ENCODE peak calls at places on chromosomes 1 and 21, in seven cellular contexts. U, F, G, V, S, B and N are unnamed samples.

GRCh38 chr1:160103658-160104519 is 5.5 kb upstream of the IGSF8 start:
- DNase-seq in B (peak), V (no peak), F (no peak), S (no peak), G (no peak), U (no peak), N (no peak)

GRCh38 chr1:62727656-62728396 is 39.6 kb upstream of the DOCK7 start:
- DNase-seq in G (no peak), F (no peak), U (no peak), V (no peak), S (no peak), B (no peak), N (no peak)

GRCh38 chr1:199302554-199302953 is 663.7 kb downstream of the PTPRC start:
- DNase-seq in G (no peak), F (no peak), S (no peak), B (no peak), V (no peak), U (no peak), N (no peak)

GRCh38 chr1:228956864-228957263 is 221.6 kb downstream of the RHOU start:
- DNase-seq in S (no peak), B (no peak), G (no peak), V (no peak), U (no peak), F (no peak), N (no peak)

GRCh38 chr1:154714070-154714623 is 106.2 kb upstream of the ADAR start:
- DNase-seq in F (no peak), S (no peak), G (no peak), B (no peak), U (no peak), V (peak), N (no peak)

GRCh38 chr1:64956733-64957441 is 9.5 kb downstream of the JAK1 start:
- DNase-seq in F (no peak), U (no peak), G (no peak), S (no peak), V (no peak), B (no peak), N (no peak)

GRCh38 chr1:244989813-244990212 is 125.5 kb upstream of the HNRNPU start:
- DNase-seq in G (no peak), V (no peak), S (no peak), U (no peak), B (no peak), F (no peak), N (no peak)

GRCh38 chr21:26115899-26116298 is 54.7 kb downstream of the APP start:
- DNase-seq in S (no peak), U (no peak), B (peak), V (peak), G (no peak), F (no peak), N (no peak)

GRCh38 chr1:162310337-162310736 is 66.3 kb downstream of the SPATA46 start:
- DNase-seq in U (no peak), B (no peak), F (no peak), G (no peak), S (no peak), V (no peak), N (no peak)

GRCh38 chr1:63813829-63814277 is 40.0 kb downstream of the ROR1 start:
- DNase-seq in U (no peak), F (no peak), V (no peak), S (no peak), B (peak), G (no peak), N (no peak)